ENCODE peak calls at places on chromosomes 6 and 20, in seven cellular contexts. O, Y, N, B, F, T and R are unnamed samples.

GRCh38 chr6:7115452-7116223 is 7.9 kb downstream of the RREB1 start:
- DNase-seq in O (no peak), Y (no peak), N (no peak), B (no peak), F (no peak), T (no peak), R (no peak)

GRCh38 chr6:79461205-79461604 is 76.0 kb downstream of the LCA5 start:
- DNase-seq in O (no peak), Y (no peak), N (no peak), B (no peak), F (no peak), T (no peak), R (no peak)

GRCh38 chr20:32966382-32966781 is 37.9 kb downstream of the SUN5 start:
- DNase-seq in O (no peak), Y (no peak), N (no peak), B (no peak), F (no peak), T (no peak), R (no peak)

GRCh38 chr6:29834564-29835436 is 7.2 kb downstream of the HLA-G start:
- DNase-seq in O (peak), Y (peak), N (peak), B (peak), F (peak), T (peak), R (peak)

GRCh38 chr6:48983377-48983776 is 479.7 kb downstream of the MMUT start:
- DNase-seq in O (no peak), Y (no peak), N (no peak), B (no peak), F (no peak), T (no peak), R (no peak)

GRCh38 chr6:29758761-29759160 is 35.5 kb downstream of the HLA-F start:
- DNase-seq in O (no peak), Y (no peak), N (no peak), B (no peak), F (peak), T (no peak), R (no peak)

GRCh38 chr6:112372213-112372806 is 25.2 kb downstream of the RFPL4B start:
- DNase-seq in O (peak), Y (no peak), N (peak), B (peak), F (no peak), T (no peak), R (peak)

GRCh38 chr6:149660028-149660427 is 11.5 kb upstream of the KATNA1 start:
- DNase-seq in O (no peak), Y (no peak), N (no peak), B (no peak), F (no peak), T (no peak), R (no peak)

GRCh38 chr6:30156262-30156599 is 4.8 kb downstream of the TRIM10 start:
- DNase-seq in O (peak), Y (peak), N (peak), B (peak), F (no peak), T (peak), R (peak)

GRCh38 chr6:33820243-33820642 is 16.4 kb upstream of the MLN start:
- DNase-seq in O (no peak), Y (no peak), N (no peak), B (no peak), F (no peak), T (no peak), R (peak)

GRCh38 chr6:105601541-105602174 is 198.8 kb upstream of the PREP start:
- DNase-seq in O (peak), Y (peak), N (peak), B (peak), F (no peak), T (peak), R (peak)

GRCh38 chr20:57605045-57605444 is 15.2 kb downstream of the ZBP1 start:
- DNase-seq in O (no peak), Y (no peak), N (no peak), B (no peak), F (no peak), T (no peak), R (no peak)

GRCh38 chr6:135534773-135535380 is 37.3 kb upstream of the AHI1 start:
- DNase-seq in O (no peak), Y (no peak), N (peak), B (peak), F (no peak), T (no peak), R (peak)

GRCh38 chr20:53202781-53203180 is 230.6 kb downstream of the TSHZ2 start:
- DNase-seq in O (peak), Y (no peak), N (no peak), B (no peak), F (no peak), T (no peak), R (peak)

GRCh38 chr6:158008894-158009891 is 27.5 kb downstream of the SYNJ2 start:
- DNase-seq in O (no peak), Y (peak), N (peak), B (peak), F (no peak), T (peak), R (peak)

GRCh38 chr20:53582574-53583351 is 10.9 kb downstream of the ZNF217 start:
- DNase-seq in O (peak), Y (peak), N (peak), B (peak), F (peak), T (no peak), R (peak)